ENCODE peak calls at places on chromosomes 7 and 10, in ten cellular contexts. One of them, this sample, is unnamed.

GRCh38 chr7:3867847-3868246 is 566.8 kb downstream of the SDK1 start:
- DNase-seq in mucosa of descending colon: no peak
- DNase-seq in endodermal cell: no peak
- DNase-seq in B cell: no peak
- DNase-seq in foreskin fibroblast: no peak
- DNase-seq in right lobe of liver: no peak
- DNase-seq in uterus: peak
- DNase-seq in psoas muscle: no peak
- DNase-seq in thoracic aorta: no peak
- DNase-seq in upper lobe of right lung: no peak
- DNase-seq in this sample: no peak

GRCh38 chr7:139588632-139589031 is 65.1 kb downstream of the CLEC2L start:
- DNase-seq in mucosa of descending colon: no peak
- DNase-seq in endodermal cell: peak
- DNase-seq in B cell: no peak
- DNase-seq in foreskin fibroblast: peak
- DNase-seq in right lobe of liver: no peak
- DNase-seq in uterus: peak
- DNase-seq in psoas muscle: no peak
- DNase-seq in thoracic aorta: no peak
- DNase-seq in upper lobe of right lung: no peak
- DNase-seq in this sample: no peak

GRCh38 chr10:61376908-61377368 is 76.2 kb downstream of the TMEM26 start:
- DNase-seq in mucosa of descending colon: peak
- DNase-seq in endodermal cell: no peak
- DNase-seq in B cell: no peak
- DNase-seq in foreskin fibroblast: no peak
- DNase-seq in right lobe of liver: peak
- DNase-seq in uterus: no peak
- DNase-seq in psoas muscle: peak
- DNase-seq in thoracic aorta: no peak
- DNase-seq in upper lobe of right lung: peak
- DNase-seq in this sample: peak

GRCh38 chr7:155807013-155807804 is 5.1 kb downstream of the SHH start:
- DNase-seq in mucosa of descending colon: peak
- DNase-seq in endodermal cell: peak
- DNase-seq in B cell: no peak
- DNase-seq in foreskin fibroblast: no peak
- DNase-seq in right lobe of liver: peak
- DNase-seq in uterus: no peak
- DNase-seq in psoas muscle: no peak
- DNase-seq in thoracic aorta: no peak
- DNase-seq in upper lobe of right lung: peak
- DNase-seq in this sample: peak

GRCh38 chr10:79074732-79075131 is 6.0 kb downstream of the ZMIZ1 start:
- DNase-seq in mucosa of descending colon: peak
- DNase-seq in endodermal cell: no peak
- DNase-seq in B cell: no peak
- DNase-seq in foreskin fibroblast: no peak
- DNase-seq in right lobe of liver: no peak
- DNase-seq in uterus: no peak
- DNase-seq in psoas muscle: no peak
- DNase-seq in thoracic aorta: no peak
- DNase-seq in upper lobe of right lung: peak
- DNase-seq in this sample: no peak

GRCh38 chr7:99739699-99740572 is 4.9 kb upstream of the CYP3A7 start:
- DNase-seq in mucosa of descending colon: no peak
- DNase-seq in endodermal cell: no peak
- DNase-seq in B cell: no peak
- DNase-seq in foreskin fibroblast: no peak
- DNase-seq in right lobe of liver: no peak
- DNase-seq in uterus: no peak
- DNase-seq in psoas muscle: no peak
- DNase-seq in thoracic aorta: no peak
- DNase-seq in upper lobe of right lung: no peak
- DNase-seq in this sample: no peak

GRCh38 chr10:93916257-93917063 is 22.7 kb downstream of the SLC35G1 start:
- DNase-seq in mucosa of descending colon: no peak
- DNase-seq in endodermal cell: no peak
- DNase-seq in B cell: no peak
- DNase-seq in foreskin fibroblast: peak
- DNase-seq in right lobe of liver: no peak
- DNase-seq in uterus: no peak
- DNase-seq in psoas muscle: no peak
- DNase-seq in thoracic aorta: no peak
- DNase-seq in upper lobe of right lung: no peak
- DNase-seq in this sample: no peak

GRCh38 chr7:41491313-41491712 is 211.6 kb downstream of the INHBA start:
- DNase-seq in mucosa of descending colon: no peak
- DNase-seq in endodermal cell: no peak
- DNase-seq in B cell: no peak
- DNase-seq in foreskin fibroblast: no peak
- DNase-seq in right lobe of liver: no peak
- DNase-seq in uterus: no peak
- DNase-seq in psoas muscle: no peak
- DNase-seq in thoracic aorta: no peak
- DNase-seq in upper lobe of right lung: no peak
- DNase-seq in this sample: no peak

GRCh38 chr7:46786221-46786951 is 795.5 kb downstream of the TNS3 start:
- DNase-seq in mucosa of descending colon: no peak
- DNase-seq in endodermal cell: peak
- DNase-seq in B cell: no peak
- DNase-seq in foreskin fibroblast: peak
- DNase-seq in right lobe of liver: no peak
- DNase-seq in uterus: no peak
- DNase-seq in psoas muscle: no peak
- DNase-seq in thoracic aorta: no peak
- DNase-seq in upper lobe of right lung: no peak
- DNase-seq in this sample: no peak

GRCh38 chr10:102299873-102300272 is 54.5 kb downstream of the GBF1 start:
- DNase-seq in mucosa of descending colon: no peak
- DNase-seq in endodermal cell: no peak
- DNase-seq in B cell: no peak
- DNase-seq in foreskin fibroblast: peak
- DNase-seq in right lobe of liver: no peak
- DNase-seq in uterus: no peak
- DNase-seq in psoas muscle: no peak
- DNase-seq in thoracic aorta: no peak
- DNase-seq in upper lobe of right lung: no peak
- DNase-seq in this sample: no peak

GRCh38 chr10:79399242-79399831 is 46.1 kb downstream of the ZCCHC24 start:
- DNase-seq in mucosa of descending colon: peak
- DNase-seq in endodermal cell: peak
- DNase-seq in B cell: no peak
- DNase-seq in foreskin fibroblast: peak
- DNase-seq in right lobe of liver: peak
- DNase-seq in uterus: peak
- DNase-seq in psoas muscle: peak
- DNase-seq in thoracic aorta: peak
- DNase-seq in upper lobe of right lung: peak
- DNase-seq in this sample: no peak

GRCh38 chr10:30751678-30752331 is 122.3 kb upstream of the LYZL2 start:
- DNase-seq in mucosa of descending colon: peak
- DNase-seq in endodermal cell: peak
- DNase-seq in B cell: peak
- DNase-seq in foreskin fibroblast: peak
- DNase-seq in right lobe of liver: no peak
- DNase-seq in uterus: peak
- DNase-seq in psoas muscle: peak
- DNase-seq in thoracic aorta: no peak
- DNase-seq in upper lobe of right lung: peak
- DNase-seq in this sample: no peak

GRCh38 chr7:157000047-157000726 is 10.3 kb downstream of the MNX1 start:
- DNase-seq in mucosa of descending colon: no peak
- DNase-seq in endodermal cell: peak
- DNase-seq in B cell: peak
- DNase-seq in foreskin fibroblast: no peak
- DNase-seq in right lobe of liver: no peak
- DNase-seq in uterus: no peak
- DNase-seq in psoas muscle: no peak
- DNase-seq in thoracic aorta: no peak
- DNase-seq in upper lobe of right lung: no peak
- DNase-seq in this sample: no peak

GRCh38 chr7:31815796-31816195 is 128.8 kb downstream of the PPP1R17 start:
- DNase-seq in mucosa of descending colon: no peak
- DNase-seq in endodermal cell: no peak
- DNase-seq in B cell: no peak
- DNase-seq in foreskin fibroblast: no peak
- DNase-seq in right lobe of liver: no peak
- DNase-seq in uterus: no peak
- DNase-seq in psoas muscle: no peak
- DNase-seq in thoracic aorta: no peak
- DNase-seq in upper lobe of right lung: no peak
- DNase-seq in this sample: no peak

GRCh38 chr7:101717986-101718746 is 89.1 kb upstream of the MYL10 start:
- DNase-seq in mucosa of descending colon: no peak
- DNase-seq in endodermal cell: no peak
- DNase-seq in B cell: no peak
- DNase-seq in foreskin fibroblast: peak
- DNase-seq in right lobe of liver: no peak
- DNase-seq in uterus: no peak
- DNase-seq in psoas muscle: peak
- DNase-seq in thoracic aorta: no peak
- DNase-seq in upper lobe of right lung: no peak
- DNase-seq in this sample: peak

GRCh38 chr7:101486056-101486763 is 123.5 kb downstream of the COL26A1 start:
- DNase-seq in mucosa of descending colon: peak
- DNase-seq in endodermal cell: peak
- DNase-seq in B cell: no peak
- DNase-seq in foreskin fibroblast: peak
- DNase-seq in right lobe of liver: no peak
- DNase-seq in uterus: no peak
- DNase-seq in psoas muscle: no peak
- DNase-seq in thoracic aorta: no peak
- DNase-seq in upper lobe of right lung: no peak
- DNase-seq in this sample: no peak

GRCh38 chr10:21530616-21531015 is 3.4 kb upstream of the MLLT10 start:
- DNase-seq in mucosa of descending colon: no peak
- DNase-seq in endodermal cell: no peak
- DNase-seq in B cell: no peak
- DNase-seq in foreskin fibroblast: no peak
- DNase-seq in right lobe of liver: no peak
- DNase-seq in uterus: no peak
- DNase-seq in psoas muscle: no peak
- DNase-seq in thoracic aorta: no peak
- DNase-seq in upper lobe of right lung: no peak
- DNase-seq in this sample: no peak

DNA sequence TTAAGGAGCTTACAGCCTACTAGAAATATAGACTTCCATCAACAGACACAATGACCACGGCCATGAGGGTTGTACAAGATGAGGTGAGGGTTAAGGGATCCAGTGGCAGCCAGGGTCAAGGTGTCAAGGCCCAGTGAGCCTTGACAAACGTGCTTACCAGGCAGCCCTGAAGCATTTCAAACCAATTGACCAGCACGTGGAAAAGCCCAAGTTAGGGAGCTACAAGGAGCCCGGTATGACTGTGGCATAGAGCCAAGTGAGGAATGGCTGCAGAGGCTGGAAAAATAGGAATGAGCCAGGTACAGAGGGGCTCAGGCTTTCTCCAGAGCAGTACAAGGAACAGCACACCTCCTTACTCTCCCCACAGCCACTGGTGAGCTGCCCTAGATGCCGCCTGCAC is 12.7 kb downstream of the AFAP1L2 start:
- DNase-seq in mucosa of descending colon: no peak
- DNase-seq in endodermal cell: no peak
- DNase-seq in B cell: no peak
- DNase-seq in foreskin fibroblast: no peak
- DNase-seq in right lobe of liver: no peak
- DNase-seq in uterus: no peak
- DNase-seq in psoas muscle: no peak
- DNase-seq in thoracic aorta: no peak
- DNase-seq in upper lobe of right lung: no peak
- DNase-seq in this sample: no peak
- TF ChIP-seq CTCF in mucosa of descending colon: no peak
- TF ChIP-seq CTCF in endodermal cell: no peak
- TF ChIP-seq CTCF in B cell: no peak
- TF ChIP-seq CTCF in foreskin fibroblast: no peak
- TF ChIP-seq CTCF in right lobe of liver: no peak
- TF ChIP-seq CTCF in uterus: no peak
- TF ChIP-seq CTCF in psoas muscle: no peak
- TF ChIP-seq CTCF in thoracic aorta: no peak
- TF ChIP-seq CTCF in upper lobe of right lung: no peak
- TF ChIP-seq CTCF in this sample: no peak

GRCh38 chr7:136213012-136213411 is 235.9 kb upstream of the MTPN start:
- DNase-seq in mucosa of descending colon: no peak
- DNase-seq in endodermal cell: no peak
- DNase-seq in B cell: no peak
- DNase-seq in foreskin fibroblast: no peak
- DNase-seq in right lobe of liver: no peak
- DNase-seq in uterus: no peak
- DNase-seq in psoas muscle: no peak
- DNase-seq in thoracic aorta: no peak
- DNase-seq in upper lobe of right lung: no peak
- DNase-seq in this sample: no peak

DNA sequence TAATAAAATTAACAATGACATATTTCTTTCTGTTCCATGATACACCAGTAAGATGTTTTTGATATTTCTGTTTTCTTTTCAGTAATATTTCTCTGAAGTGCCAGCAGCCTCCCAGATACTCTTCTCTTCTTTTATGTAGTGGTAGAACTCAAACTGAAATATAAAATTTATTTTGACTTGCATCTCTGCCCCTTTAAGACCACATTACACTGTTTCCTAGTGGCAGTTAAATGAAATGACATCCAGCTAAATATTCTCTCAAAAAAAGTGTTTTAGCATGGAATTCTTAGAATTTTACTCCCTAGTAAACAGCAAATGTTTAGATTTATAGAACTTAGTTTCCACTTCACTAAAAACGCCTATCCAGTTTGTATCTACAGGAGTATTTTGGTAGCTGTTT is 237.2 kb upstream of the MTPN start:
- DNase-seq in mucosa of descending colon: no peak
- DNase-seq in endodermal cell: no peak
- DNase-seq in B cell: no peak
- DNase-seq in foreskin fibroblast: no peak
- DNase-seq in right lobe of liver: no peak
- DNase-seq in uterus: no peak
- DNase-seq in psoas muscle: no peak
- DNase-seq in thoracic aorta: no peak
- DNase-seq in upper lobe of right lung: no peak
- DNase-seq in this sample: no peak
- TF ChIP-seq CTCF in mucosa of descending colon: no peak
- TF ChIP-seq CTCF in endodermal cell: peak
- TF ChIP-seq CTCF in B cell: no peak
- TF ChIP-seq CTCF in foreskin fibroblast: no peak
- TF ChIP-seq CTCF in right lobe of liver: no peak
- TF ChIP-seq CTCF in uterus: no peak
- TF ChIP-seq CTCF in psoas muscle: no peak
- TF ChIP-seq CTCF in thoracic aorta: no peak
- TF ChIP-seq CTCF in upper lobe of right lung: no peak
- TF ChIP-seq CTCF in this sample: no peak

GRCh38 chr10:124647421-124648130 is 96.6 kb downstream of the FAM53B start:
- DNase-seq in mucosa of descending colon: peak
- DNase-seq in endodermal cell: peak
- DNase-seq in B cell: peak
- DNase-seq in foreskin fibroblast: no peak
- DNase-seq in right lobe of liver: peak
- DNase-seq in uterus: no peak
- DNase-seq in psoas muscle: peak
- DNase-seq in thoracic aorta: no peak
- DNase-seq in upper lobe of right lung: peak
- DNase-seq in this sample: peak
- TF ChIP-seq CTCF in mucosa of descending colon: no peak
- TF ChIP-seq CTCF in endodermal cell: peak
- TF ChIP-seq CTCF in B cell: peak
- TF ChIP-seq CTCF in foreskin fibroblast: peak
- TF ChIP-seq CTCF in right lobe of liver: peak
- TF ChIP-seq CTCF in uterus: no peak
- TF ChIP-seq CTCF in psoas muscle: no peak
- TF ChIP-seq CTCF in thoracic aorta: no peak
- TF ChIP-seq CTCF in upper lobe of right lung: peak
- TF ChIP-seq CTCF in this sample: peak

GRCh38 chr7:27269455-27269854 is 26.9 kb downstream of the EVX1 start:
- DNase-seq in mucosa of descending colon: no peak
- DNase-seq in endodermal cell: peak
- DNase-seq in B cell: no peak
- DNase-seq in foreskin fibroblast: no peak
- DNase-seq in right lobe of liver: no peak
- DNase-seq in uterus: no peak
- DNase-seq in psoas muscle: no peak
- DNase-seq in thoracic aorta: no peak
- DNase-seq in upper lobe of right lung: no peak
- DNase-seq in this sample: no peak
- TF ChIP-seq CTCF in mucosa of descending colon: no peak
- TF ChIP-seq CTCF in endodermal cell: peak
- TF ChIP-seq CTCF in B cell: no peak
- TF ChIP-seq CTCF in foreskin fibroblast: no peak
- TF ChIP-seq CTCF in right lobe of liver: no peak
- TF ChIP-seq CTCF in uterus: no peak
- TF ChIP-seq CTCF in psoas muscle: no peak
- TF ChIP-seq CTCF in thoracic aorta: no peak
- TF ChIP-seq CTCF in upper lobe of right lung: no peak
- TF ChIP-seq CTCF in this sample: no peak